ENCODE peak calls at places on chromosomes 3 and 15, in six cellular contexts. Q is caudate nucleus; L is stimulated activated CD4-positive, alpha-beta T cell treated with anti-CD3 and anti-CD28 coated beads, Interleukin-2, amount 100 ng/mL, for 48 hours; W is D341Med; G is tibial artery; U is fibroblast of the aortic adventitia. A is an unnamed sample.
A peak's percentile ranks its signal among the peaks of the same experiment; 100 is the strongest.

GRCh38 chr3:111714305-111714704 is 119.2 kb upstream of the ZBED2 start:
- DNase-seq in Q (no peak), L (no peak), W (no peak), G (no peak), U (peak; percentile 39), A (no peak)

GRCh38 chr3:61725851-61726333 is 164.5 kb downstream of the PTPRG start:
- DNase-seq in Q (no peak), L (no peak), W (no peak), G (no peak), U (peak; percentile 65), A (no peak)

GRCh38 chr3:28328188-28329151 is 20.1 kb upstream of the ZCWPW2 start:
- DNase-seq in Q (no peak), L (no peak), W (no peak), G (no peak), U (peak; percentile 59), A (no peak)

GRCh38 chr3:97863025-97863424 is 41.2 kb downstream of the CRYBG3 start:
- DNase-seq in Q (no peak), L (no peak), W (no peak), G (no peak), U (peak; percentile 40), A (no peak)

GRCh38 chr3:38608961-38609360 is 40.5 kb downstream of the SCN5A start:
- DNase-seq in Q (no peak), L (no peak), W (no peak), G (peak; percentile 20), U (no peak), A (no peak)

GRCh38 chr15:72306211-72306785 is 13.7 kb downstream of the CELF6 start:
- DNase-seq in Q (no peak), L (no peak), W (no peak), G (no peak), U (peak; percentile 39), A (peak; percentile 69)

GRCh38 chr15:72169236-72169920 is 28.2 kb downstream of the GRAMD2A start:
- DNase-seq in Q (no peak), L (no peak), W (peak; percentile 22), G (no peak), U (no peak), A (no peak)

GRCh38 chr15:72515591-72516389 is 41.7 kb downstream of the ARIH1 start:
- DNase-seq in Q (no peak), L (no peak), W (peak; percentile 19), G (no peak), U (peak; percentile 25), A (no peak)

GRCh38 chr3:61560452-61561373 is 658 bp upstream of the PTPRG start:
- DNase-seq in Q (peak; percentile 18), L (no peak), W (peak; percentile 82), G (peak; percentile 94), U (peak; percentile 87), A (peak; percentile 88)

GRCh38 chr3:129144786-129145185 is 16.1 kb downstream of the ISY1 start:
- DNase-seq in Q (no peak), L (no peak), W (no peak), G (no peak), U (no peak), A (no peak)

GRCh38 chr3:157190242-157190876 is 30.4 kb upstream of the CCNL1 start:
- DNase-seq in Q (no peak), L (no peak), W (no peak), G (no peak), U (no peak), A (no peak)

GRCh38 chr15:63498815-63499549 is 5.4 kb upstream of the USP3 start:
- DNase-seq in Q (no peak), L (no peak), W (no peak), G (no peak), U (no peak), A (no peak)

GRCh38 chr3:44114142-44114541 is 127.5 kb upstream of the TOPAZ1 start:
- DNase-seq in Q (no peak), L (peak; percentile 47), W (peak; percentile 51), G (no peak), U (peak; percentile 35), A (no peak)